ENCODE peak calls at places on chromosomes 1 and 21, in seven cellular contexts. X is NB4, K is choroid plexus epithelial cell, M is fibroblast of lung, H is tibial nerve, E is AG10803, Y is psoas muscle. V is an unnamed sample.
A peak's percentile ranks its signal among the peaks of the same experiment; 100 is the strongest.

GRCh38 chr1:96416111-96416595 is 305.4 kb upstream of the PTBP2 start:
- DNase-seq in X (no peak), K (peak; percentile 88), E (peak; percentile 99), M (peak; percentile 100), Y (peak; percentile 39), H (no peak), V (no peak)

GRCh38 chr1:162649606-162650005 is 17.3 kb downstream of the DDR2 start:
- DNase-seq in X (no peak), H (no peak), M (peak; percentile 17), Y (no peak), E (no peak), K (peak; percentile 45), V (no peak)

GRCh38 chr1:201964266-201964665 is 9.0 kb downstream of the TIMM17A start:
- DNase-seq in Y (no peak), X (no peak), H (no peak), K (peak; percentile 9), E (peak; percentile 90), M (peak; percentile 69), V (no peak)

GRCh38 chr1:55882931-55883330 is 667.8 kb upstream of the USP24 start:
- DNase-seq in K (peak; percentile 66), E (no peak), M (no peak), Y (no peak), H (no peak), X (no peak), V (no peak)

GRCh38 chr1:47449702-47450552 is 12.1 kb downstream of the FOXD2 start:
- DNase-seq in M (no peak), H (peak; percentile 37), Y (peak; percentile 67), K (peak; percentile 10), X (no peak), E (no peak), V (no peak)

GRCh38 chr21:27498025-27498424 is 531.1 kb upstream of the ADAMTS5 start:
- DNase-seq in K (no peak), Y (no peak), E (no peak), M (no peak), X (no peak), H (no peak), V (no peak)

GRCh38 chr1:204391629-204392028 is 20.0 kb downstream of the PPP1R15B start:
- DNase-seq in E (no peak), K (no peak), H (no peak), Y (no peak), X (no peak), M (no peak), V (no peak)

GRCh38 chr1:228163004-228163753 is 2.4 kb upstream of the IBA57 start:
- DNase-seq in K (peak; percentile 51), H (no peak), E (peak; percentile 32), X (no peak), Y (peak; percentile 74), M (peak; percentile 78), V (no peak)

GRCh38 chr1:179127163-179127895 is 45.5 kb downstream of the TOR3A start:
- DNase-seq in Y (no peak), M (peak; percentile 79), E (peak; percentile 57), K (peak; percentile 42), H (no peak), X (no peak), V (no peak)

GRCh38 chr1:34785231-34785874 is 4.3 kb downstream of the GJB3 start:
- DNase-seq in E (no peak), K (no peak), Y (no peak), M (no peak), H (no peak), X (no peak), V (no peak)

GRCh38 chr21:15520811-15521643 is 208.8 kb upstream of the USP25 start:
- DNase-seq in M (no peak), H (no peak), K (peak; percentile 31), X (peak; percentile 10), Y (no peak), E (no peak), V (no peak)

GRCh38 chr1:55813619-55814018 is 598.5 kb upstream of the USP24 start:
- DNase-seq in Y (peak; percentile 78), H (peak; percentile 70), E (peak; percentile 94), X (no peak), K (peak; percentile 88), M (peak; percentile 56), V (no peak)

GRCh38 chr21:36120304-36120902 is 14.5 kb upstream of the CBR3 start:
- DNase-seq in Y (peak; percentile 78), K (no peak), X (peak; percentile 28), M (no peak), E (peak; percentile 80), H (no peak), V (no peak)

GRCh38 chr21:46599251-46599572 is 5.7 kb downstream of the S100B start:
- DNase-seq in K (peak; percentile 92), X (no peak), Y (no peak), M (peak; percentile 94), H (no peak), E (peak; percentile 87), V (no peak)

GRCh38 chr1:234608720-234609527 is 1.1 kb downstream of the IRF2BP2 start:
- DNase-seq in H (no peak), X (peak; percentile 77), M (peak; percentile 57), E (peak; percentile 48), Y (peak; percentile 78), K (peak; percentile 77), V (peak; percentile 72)

GRCh38 chr21:34845521-34846213 is 176.9 kb downstream of the CLIC6 start:
- DNase-seq in H (no peak), K (peak; percentile 94), E (no peak), Y (no peak), M (peak; percentile 95), X (peak; percentile 49), V (no peak)

GRCh38 chr1:244022301-244022700 is 28.8 kb upstream of the ZBTB18 start:
- DNase-seq in M (no peak), K (peak; percentile 19), E (peak; percentile 80), X (peak; percentile 31), Y (peak; percentile 62), H (no peak), V (no peak)

GRCh38 chr1:44288883-44289282 is 66.2 kb downstream of the ERI3 start:
- DNase-seq in M (no peak), K (no peak), E (no peak), X (no peak), Y (no peak), H (no peak), V (no peak)

GRCh38 chr1:150807257-150807637 is 813 bp downstream of the CTSK start:
- DNase-seq in Y (no peak), M (no peak), E (peak; percentile 66), X (no peak), K (peak; percentile 42), H (no peak), V (no peak)

GRCh38 chr1:232471250-232471649 is 158.7 kb downstream of the SIPA1L2 start:
- DNase-seq in X (peak; percentile 11), Y (no peak), M (no peak), H (no peak), E (no peak), K (no peak), V (no peak)

GRCh38 chr1:184051138-184051484 is 419 bp upstream of the TSEN15 start:
- DNase-seq in E (peak; percentile 36), X (no peak), K (peak; percentile 31), M (no peak), H (no peak), Y (no peak), V (no peak)

GRCh38 chr1:164617607-164618564 is 58.9 kb downstream of the PBX1 start:
- DNase-seq in Y (no peak), E (no peak), H (no peak), X (peak; percentile 22), K (peak; percentile 53), M (no peak), V (no peak)

GRCh38 chr1:151325646-151326429 is 1.4 kb downstream of the PI4KB start:
- DNase-seq in E (peak; percentile 33), H (no peak), K (peak; percentile 58), Y (no peak), M (peak; percentile 42), X (no peak), V (no peak)

DNA sequence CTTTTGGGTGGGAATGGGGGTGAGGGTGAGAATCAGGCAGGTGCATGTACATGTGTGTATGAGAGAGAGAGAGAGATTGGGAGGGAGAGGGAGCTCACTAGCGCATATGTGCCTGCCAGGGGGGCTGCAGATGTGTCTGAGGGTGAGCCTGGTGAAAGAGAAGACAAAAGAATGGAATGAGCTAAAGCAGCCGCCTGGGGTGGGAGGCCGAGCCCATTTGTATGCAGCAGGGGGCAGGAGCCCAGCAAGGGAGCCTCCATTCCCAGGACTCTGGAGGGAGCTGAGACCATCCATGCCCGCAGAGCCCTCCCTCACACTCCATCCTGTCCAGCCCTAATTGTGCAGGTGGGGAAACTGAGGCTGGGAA is 95.0 kb downstream of the EPHB2 start:
- DNase-seq in M (no peak), E (no peak), K (no peak), H (no peak), Y (no peak), X (no peak), V (no peak)
- TF ChIP-seq CTCF in M (no peak), E (no peak), K (no peak), H (no peak), Y (no peak), X (no peak), V (no peak)

GRCh38 chr1:59272507-59272906 is 24.4 kb upstream of the FGGY start:
- DNase-seq in E (peak; percentile 69), Y (no peak), K (peak; percentile 23), X (peak; percentile 56), H (no peak), M (peak; percentile 61), V (no peak)
- TF ChIP-seq CTCF in E (no peak), Y (no peak), K (no peak), X (no peak), H (no peak), M (no peak), V (no peak)

GRCh38 chr1:156359973-156360372 is 9.0 kb upstream of the RHBG start:
- DNase-seq in M (peak; percentile 28), Y (no peak), H (no peak), X (no peak), E (peak; percentile 59), K (peak; percentile 64), V (no peak)
- TF ChIP-seq CTCF in M (peak; percentile 41), Y (no peak), H (no peak), X (no peak), E (peak; percentile 67), K (peak; percentile 69), V (no peak)

GRCh38 chr1:82778612-82779011 is 977.9 kb downstream of the ADGRL2 start:
- DNase-seq in K (peak; percentile 39), H (no peak), M (no peak), Y (no peak), E (no peak), X (peak; percentile 11), V (no peak)

GRCh38 chr1:82782599-82782998 is 981.9 kb downstream of the ADGRL2 start:
- DNase-seq in X (no peak), Y (no peak), H (no peak), K (no peak), M (no peak), E (no peak), V (no peak)

GRCh38 chr1:82788038-82788437 is 987.3 kb downstream of the ADGRL2 start:
- DNase-seq in H (no peak), Y (no peak), M (no peak), X (no peak), K (no peak), E (no peak), V (no peak)

GRCh38 chr1:82788660-82789059 is 987.9 kb downstream of the ADGRL2 start:
- DNase-seq in Y (no peak), M (no peak), E (no peak), H (no peak), X (no peak), K (no peak), V (no peak)

DNA sequence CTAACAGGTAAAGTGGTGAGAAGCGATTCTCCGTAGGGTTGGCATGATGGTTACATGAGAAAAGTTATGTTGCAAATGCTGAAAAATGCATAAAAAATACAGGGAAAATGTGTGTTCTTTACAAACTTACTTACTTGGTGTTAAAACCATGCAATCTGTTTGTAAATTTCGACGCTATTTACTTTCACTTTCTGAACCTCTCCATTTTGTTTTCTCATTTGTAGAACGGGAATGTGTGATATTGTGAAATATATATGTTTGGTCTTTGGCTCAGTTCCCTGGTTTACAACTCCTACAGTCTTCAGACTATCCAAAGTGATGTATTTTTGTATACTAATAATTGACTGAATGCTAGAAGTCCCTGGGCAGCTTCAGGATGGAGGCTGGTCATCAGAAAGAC is 982.3 kb downstream of the ADGRL2 start:
- DNase-seq in K (no peak), M (no peak), X (no peak), Y (no peak), E (no peak), H (no peak), V (no peak)
- TF ChIP-seq CTCF in K (no peak), M (no peak), X (no peak), Y (no peak), E (no peak), H (no peak), V (no peak)